ENCODE peak calls at places on chromosomes 7 and 10, in four cellular contexts. H is K562, P is A549, R is HepG2. D is an unnamed sample.

GRCh38 chr10:100889546-100889945 is 23.2 kb upstream of the SLF2 start:
- DNase-seq in H (no peak), P (no peak), R (no peak), D (no peak)

GRCh38 chr7:24601600-24601999 is 28.3 kb downstream of the PALS2 start:
- DNase-seq in H (no peak), P (no peak), R (no peak), D (no peak)

GRCh38 chr7:38220452-38220851 is 42.4 kb downstream of the STARD3NL start:
- DNase-seq in H (no peak), P (no peak), R (no peak), D (no peak)

GRCh38 chr10:24346877-24347505 is 138.1 kb downstream of the KIAA1217 start:
- DNase-seq in H (no peak), P (no peak), R (no peak), D (no peak)

GRCh38 chr7:54697659-54698186 is 61.3 kb downstream of the SEC61G start:
- DNase-seq in H (no peak), P (no peak), R (no peak), D (no peak)

GRCh38 chr7:17105701-17106100 is 192.8 kb upstream of the AHR start:
- DNase-seq in H (no peak), P (no peak), R (no peak), D (no peak)

GRCh38 chr10:104274762-104275721 is 6.1 kb downstream of the GSTO2 start:
- DNase-seq in H (peak), P (peak), R (no peak), D (peak)

GRCh38 chr10:47354162-47354561 is 6.0 kb downstream of the RBP3 start:
- DNase-seq in H (no peak), P (peak), R (peak), D (no peak)

GRCh38 chr7:36942558-36943354 is 218.5 kb upstream of the AOAH start:
- DNase-seq in H (no peak), P (no peak), R (no peak), D (no peak)

GRCh38 chr10:131112691-131113090 is 198.8 kb downstream of the TCERG1L start:
- DNase-seq in H (no peak), P (no peak), R (no peak), D (no peak)

GRCh38 chr10:116888380-116889055 is 39.2 kb downstream of the ENO4 start:
- DNase-seq in H (no peak), P (peak), R (peak), D (peak)

GRCh38 chr10:75475470-75476182 is 44.2 kb downstream of the LRMDA start:
- DNase-seq in H (no peak), P (no peak), R (no peak), D (no peak)

GRCh38 chr7:47045169-47045568 is 536.7 kb downstream of the TNS3 start:
- DNase-seq in H (no peak), P (no peak), R (no peak), D (no peak)

GRCh38 chr7:11896663-11897062 is 64.7 kb upstream of the THSD7A start:
- DNase-seq in H (no peak), P (no peak), R (no peak), D (no peak)

GRCh38 chr7:158285383-158285770 is 302.2 kb downstream of the PTPRN2 start:
- DNase-seq in H (no peak), P (no peak), R (no peak), D (no peak)

GRCh38 chr10:4459531-4459930 is 366.5 kb upstream of the AKR1E2 start:
- DNase-seq in H (no peak), P (peak), R (peak), D (no peak)

GRCh38 chr10:1677307-1677939 is 59.9 kb downstream of the ADARB2 start:
- DNase-seq in H (no peak), P (no peak), R (no peak), D (no peak)

DNA sequence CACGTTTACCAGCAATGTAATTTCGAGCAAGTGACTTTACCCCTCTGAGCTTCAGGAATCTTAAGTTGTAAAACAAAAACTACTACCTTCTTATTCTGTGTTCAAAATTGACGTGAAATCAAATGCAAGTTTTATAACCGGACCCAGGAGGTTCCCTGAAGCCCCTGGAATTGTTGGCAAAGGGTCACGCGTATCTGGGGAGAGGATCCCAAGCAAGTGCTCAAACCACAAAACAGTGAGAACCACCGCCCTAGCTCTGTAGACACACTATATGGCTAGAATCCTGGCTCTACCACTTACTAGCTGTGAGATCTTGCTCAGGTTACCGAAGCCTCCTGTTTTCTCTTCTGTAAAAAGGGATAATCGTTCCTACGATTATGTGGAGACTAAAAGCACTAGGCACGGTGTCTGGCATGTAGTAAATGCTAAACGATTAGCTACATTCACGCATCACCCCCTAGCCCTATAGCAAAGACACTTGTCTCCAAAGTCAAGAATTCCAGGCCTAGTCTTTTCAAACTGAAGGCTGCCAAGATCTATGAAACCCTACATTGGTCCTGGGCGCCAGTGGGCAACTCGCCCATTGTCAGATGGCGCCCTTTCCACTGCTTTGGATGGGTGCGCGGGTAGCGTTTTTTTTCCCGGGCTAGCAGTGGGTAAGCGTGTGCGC is 11.8 kb upstream of the NKX2-3 start:
- DNase-seq in H (no peak), P (no peak), R (no peak), D (no peak)
- TF ChIP-seq HMGXB4 in H (no peak), P (no peak), R (no peak), D (no peak)

GRCh38 chr7:27689045-27689877 is 26.6 kb upstream of the HIBADH start:
- DNase-seq in H (peak), P (peak), R (peak), D (peak)
- TF ChIP-seq HMGXB4 in H (no peak), P (no peak), R (no peak), D (no peak)

GRCh38 chr10:114541081-114541833 is 116.8 kb downstream of the ABLIM1 start:
- DNase-seq in H (no peak), P (no peak), R (no peak), D (no peak)
- TF ChIP-seq HMGXB4 in H (no peak), P (no peak), R (no peak), D (no peak)

GRCh38 chr7:50682079-50682478 is 100.6 kb downstream of the GRB10 start:
- DNase-seq in H (no peak), P (no peak), R (no peak), D (no peak)
- TF ChIP-seq HMGXB4 in H (no peak), P (no peak), R (no peak), D (no peak)

D was measured in WTC11.